ENCODE peak calls at places on chromosomes 7 and 10, in six cellular contexts. I is heart left ventricle; T is neuronal stem cell; W is posterior cingulate gyrus; C is stimulated activated CD4-positive, alpha-beta T cell treated with anti-CD3 and anti-CD28 coated beads, Interleukin-4, amount 100 ng/mL, for 48 hours; O is activated T-cell treated with anti-CD3 and anti-CD28 coated beads for 1 hour. A is an unnamed sample.

GRCh38 chr10:69646688-69647060 is 16.6 kb downstream of the FAM241B start:
- DNase-seq in T (no peak), C (no peak), O (no peak), W (no peak), I (no peak), A (no peak)

GRCh38 chr7:111198255-111198654 is 107.3 kb downstream of the LRRN3 start:
- DNase-seq in I (no peak), O (no peak), C (no peak), T (no peak), W (no peak), A (no peak)

GRCh38 chr10:3778708-3779108 is 6.3 kb downstream of the KLF6 start:
- DNase-seq in I (no peak), O (no peak), T (no peak), W (no peak), C (no peak), A (no peak)

GRCh38 chr10:60942134-60942533 is 1.9 kb downstream of the RHOBTB1 start:
- DNase-seq in T (no peak), I (no peak), C (no peak), O (no peak), W (no peak), A (no peak)

GRCh38 chr7:12941512-12941911 is 254.1 kb downstream of the ARL4A start:
- DNase-seq in W (no peak), O (no peak), C (no peak), I (no peak), T (no peak), A (no peak)

GRCh38 chr10:21242915-21243314 is 282.6 kb downstream of the SKIDA1 start:
- DNase-seq in C (no peak), O (no peak), I (no peak), T (no peak), W (no peak), A (no peak)

GRCh38 chr10:68345621-68346020 is 12.9 kb upstream of the PBLD start:
- DNase-seq in C (no peak), W (no peak), T (no peak), O (no peak), I (no peak), A (no peak)

GRCh38 chr7:27750336-27750735 is 10.4 kb downstream of the TAX1BP1 start:
- DNase-seq in O (no peak), C (no peak), I (no peak), W (no peak), T (no peak), A (no peak)

GRCh38 chr10:103235775-103236174 is 9.9 kb upstream of the RPEL1 start:
- DNase-seq in O (no peak), T (no peak), W (no peak), I (no peak), C (no peak), A (no peak)

GRCh38 chr10:75094465-75094864 is 17.0 kb upstream of the SAMD8 start:
- DNase-seq in W (no peak), O (no peak), C (no peak), T (no peak), I (no peak), A (no peak)

GRCh38 chr10:61847087-61847486 is 54.4 kb upstream of the ARID5B start:
- DNase-seq in C (no peak), W (no peak), O (no peak), T (no peak), I (no peak), A (no peak)

GRCh38 chr10:71857934-71858890 is 7.2 kb upstream of the PSAP start:
- DNase-seq in T (no peak), I (peak; percentile 76), W (no peak), O (no peak), C (no peak), A (no peak)

GRCh38 chr10:95600158-95600557 is 39.0 kb upstream of the SORBS1 start:
- DNase-seq in O (no peak), W (no peak), C (no peak), T (no peak), I (no peak), A (no peak)